ENCODE peak calls at places on chromosomes 3 and 15, in nine cellular contexts. One of them, this sample, is unnamed.

GRCh38 chr15:80419546-80419945 is 15.4 kb downstream of the ARNT2 start:
- DNase-seq in cardiac fibroblast: no peak
- DNase-seq in HTR-8/SVneo: no peak
- DNase-seq in fibroblast of lung: no peak
- DNase-seq in LoVo: no peak
- DNase-seq in K562: no peak
- DNase-seq in AG08395: no peak
- DNase-seq in activated T-cell treated with anti-CD3 and anti-CD28 coated beads, Interleukin-2, amount 50 U/mL, for 4 hours: no peak
- DNase-seq in activated CD4-positive, alpha-beta T cell treated with anti-CD3 and anti-CD28 coated beads for 24 hours: no peak
- DNase-seq in this sample: no peak

GRCh38 chr3:143358155-143358792 is 238.7 kb downstream of the CHST2 start:
- DNase-seq in activated T-cell treated with anti-CD3 and anti-CD28 coated beads, Interleukin-2, amount 50 U/mL, for 4 hours: no peak
- DNase-seq in fibroblast of lung: no peak
- DNase-seq in AG08395: no peak
- DNase-seq in cardiac fibroblast: no peak
- DNase-seq in HTR-8/SVneo: no peak
- DNase-seq in K562: no peak
- DNase-seq in LoVo: no peak
- DNase-seq in activated CD4-positive, alpha-beta T cell treated with anti-CD3 and anti-CD28 coated beads for 24 hours: no peak
- DNase-seq in this sample: no peak

GRCh38 chr3:170523248-170523647 is 62.6 kb downstream of the SLC7A14 start:
- DNase-seq in activated CD4-positive, alpha-beta T cell treated with anti-CD3 and anti-CD28 coated beads for 24 hours: no peak
- DNase-seq in HTR-8/SVneo: no peak
- DNase-seq in activated T-cell treated with anti-CD3 and anti-CD28 coated beads, Interleukin-2, amount 50 U/mL, for 4 hours: no peak
- DNase-seq in AG08395: peak; percentile 9
- DNase-seq in cardiac fibroblast: peak; percentile 52
- DNase-seq in fibroblast of lung: peak; percentile 34
- DNase-seq in LoVo: no peak
- DNase-seq in K562: no peak
- DNase-seq in this sample: peak; percentile 41

GRCh38 chr15:35843453-35843852 is 297.5 kb upstream of the DPH6 start:
- DNase-seq in cardiac fibroblast: no peak
- DNase-seq in fibroblast of lung: no peak
- DNase-seq in K562: no peak
- DNase-seq in activated T-cell treated with anti-CD3 and anti-CD28 coated beads, Interleukin-2, amount 50 U/mL, for 4 hours: no peak
- DNase-seq in activated CD4-positive, alpha-beta T cell treated with anti-CD3 and anti-CD28 coated beads for 24 hours: no peak
- DNase-seq in HTR-8/SVneo: no peak
- DNase-seq in LoVo: no peak
- DNase-seq in AG08395: no peak
- DNase-seq in this sample: no peak

GRCh38 chr15:84908564-84908963 is 24.1 kb downstream of the SLC28A1 start:
- DNase-seq in HTR-8/SVneo: no peak
- DNase-seq in AG08395: no peak
- DNase-seq in K562: no peak
- DNase-seq in activated CD4-positive, alpha-beta T cell treated with anti-CD3 and anti-CD28 coated beads for 24 hours: no peak
- DNase-seq in cardiac fibroblast: no peak
- DNase-seq in LoVo: no peak
- DNase-seq in activated T-cell treated with anti-CD3 and anti-CD28 coated beads, Interleukin-2, amount 50 U/mL, for 4 hours: no peak
- DNase-seq in fibroblast of lung: no peak
- DNase-seq in this sample: no peak

GRCh38 chr3:28053759-28054158 is 187.7 kb upstream of the CMC1 start:
- DNase-seq in activated T-cell treated with anti-CD3 and anti-CD28 coated beads, Interleukin-2, amount 50 U/mL, for 4 hours: no peak
- DNase-seq in cardiac fibroblast: peak; percentile 89
- DNase-seq in LoVo: peak; percentile 55
- DNase-seq in K562: no peak
- DNase-seq in AG08395: peak; percentile 75
- DNase-seq in fibroblast of lung: peak; percentile 25
- DNase-seq in activated CD4-positive, alpha-beta T cell treated with anti-CD3 and anti-CD28 coated beads for 24 hours: no peak
- DNase-seq in HTR-8/SVneo: no peak
- DNase-seq in this sample: peak; percentile 28

GRCh38 chr3:131350506-131350905 is 31.1 kb upstream of the NUDT16 start:
- DNase-seq in fibroblast of lung: no peak
- DNase-seq in LoVo: no peak
- DNase-seq in activated T-cell treated with anti-CD3 and anti-CD28 coated beads, Interleukin-2, amount 50 U/mL, for 4 hours: no peak
- DNase-seq in K562: no peak
- DNase-seq in AG08395: no peak
- DNase-seq in cardiac fibroblast: peak; percentile 60
- DNase-seq in HTR-8/SVneo: no peak
- DNase-seq in activated CD4-positive, alpha-beta T cell treated with anti-CD3 and anti-CD28 coated beads for 24 hours: no peak
- DNase-seq in this sample: peak; percentile 26

GRCh38 chr3:71968491-71968890 is 183.5 kb upstream of the PROK2 start:
- DNase-seq in activated T-cell treated with anti-CD3 and anti-CD28 coated beads, Interleukin-2, amount 50 U/mL, for 4 hours: no peak
- DNase-seq in HTR-8/SVneo: no peak
- DNase-seq in LoVo: no peak
- DNase-seq in cardiac fibroblast: no peak
- DNase-seq in activated CD4-positive, alpha-beta T cell treated with anti-CD3 and anti-CD28 coated beads for 24 hours: no peak
- DNase-seq in AG08395: no peak
- DNase-seq in K562: no peak
- DNase-seq in fibroblast of lung: no peak
- DNase-seq in this sample: no peak

GRCh38 chr3:133643611-133644010 is 18.1 kb downstream of the TOPBP1 start:
- DNase-seq in AG08395: no peak
- DNase-seq in activated CD4-positive, alpha-beta T cell treated with anti-CD3 and anti-CD28 coated beads for 24 hours: no peak
- DNase-seq in LoVo: no peak
- DNase-seq in cardiac fibroblast: peak; percentile 23
- DNase-seq in K562: no peak
- DNase-seq in HTR-8/SVneo: no peak
- DNase-seq in activated T-cell treated with anti-CD3 and anti-CD28 coated beads, Interleukin-2, amount 50 U/mL, for 4 hours: no peak
- DNase-seq in fibroblast of lung: no peak
- DNase-seq in this sample: no peak

GRCh38 chr3:124837730-124838186 is 49.4 kb downstream of the ITGB5 start:
- DNase-seq in HTR-8/SVneo: no peak
- DNase-seq in LoVo: no peak
- DNase-seq in K562: peak; percentile 36
- DNase-seq in activated CD4-positive, alpha-beta T cell treated with anti-CD3 and anti-CD28 coated beads for 24 hours: no peak
- DNase-seq in cardiac fibroblast: peak; percentile 75
- DNase-seq in fibroblast of lung: peak; percentile 92
- DNase-seq in activated T-cell treated with anti-CD3 and anti-CD28 coated beads, Interleukin-2, amount 50 U/mL, for 4 hours: no peak
- DNase-seq in AG08395: peak; percentile 66
- DNase-seq in this sample: no peak

GRCh38 chr15:86263235-86263634 is 183.6 kb downstream of the AGBL1 start:
- DNase-seq in activated T-cell treated with anti-CD3 and anti-CD28 coated beads, Interleukin-2, amount 50 U/mL, for 4 hours: no peak
- DNase-seq in K562: no peak
- DNase-seq in cardiac fibroblast: no peak
- DNase-seq in activated CD4-positive, alpha-beta T cell treated with anti-CD3 and anti-CD28 coated beads for 24 hours: no peak
- DNase-seq in fibroblast of lung: no peak
- DNase-seq in AG08395: no peak
- DNase-seq in HTR-8/SVneo: no peak
- DNase-seq in LoVo: no peak
- DNase-seq in this sample: no peak

GRCh38 chr3:32844322-32844654 is 26.5 kb downstream of the TRIM71 start:
- DNase-seq in AG08395: no peak
- DNase-seq in activated CD4-positive, alpha-beta T cell treated with anti-CD3 and anti-CD28 coated beads for 24 hours: no peak
- DNase-seq in activated T-cell treated with anti-CD3 and anti-CD28 coated beads, Interleukin-2, amount 50 U/mL, for 4 hours: no peak
- DNase-seq in fibroblast of lung: no peak
- DNase-seq in LoVo: no peak
- DNase-seq in K562: no peak
- DNase-seq in HTR-8/SVneo: no peak
- DNase-seq in cardiac fibroblast: no peak
- DNase-seq in this sample: no peak

GRCh38 chr3:106969596-106969995 is 407.6 kb upstream of the CCDC54 start:
- DNase-seq in LoVo: no peak
- DNase-seq in cardiac fibroblast: no peak
- DNase-seq in K562: no peak
- DNase-seq in HTR-8/SVneo: no peak
- DNase-seq in fibroblast of lung: no peak
- DNase-seq in activated T-cell treated with anti-CD3 and anti-CD28 coated beads, Interleukin-2, amount 50 U/mL, for 4 hours: no peak
- DNase-seq in AG08395: no peak
- DNase-seq in activated CD4-positive, alpha-beta T cell treated with anti-CD3 and anti-CD28 coated beads for 24 hours: no peak
- DNase-seq in this sample: no peak

GRCh38 chr3:23019596-23020300 is 183.4 kb upstream of the UBE2E2 start:
- DNase-seq in activated T-cell treated with anti-CD3 and anti-CD28 coated beads, Interleukin-2, amount 50 U/mL, for 4 hours: no peak
- DNase-seq in HTR-8/SVneo: no peak
- DNase-seq in K562: no peak
- DNase-seq in cardiac fibroblast: no peak
- DNase-seq in activated CD4-positive, alpha-beta T cell treated with anti-CD3 and anti-CD28 coated beads for 24 hours: no peak
- DNase-seq in LoVo: no peak
- DNase-seq in AG08395: no peak
- DNase-seq in fibroblast of lung: no peak
- DNase-seq in this sample: no peak

GRCh38 chr15:73716417-73716816 is 32.2 kb downstream of the CD276 start:
- DNase-seq in HTR-8/SVneo: no peak
- DNase-seq in activated CD4-positive, alpha-beta T cell treated with anti-CD3 and anti-CD28 coated beads for 24 hours: no peak
- DNase-seq in AG08395: no peak
- DNase-seq in activated T-cell treated with anti-CD3 and anti-CD28 coated beads, Interleukin-2, amount 50 U/mL, for 4 hours: no peak
- DNase-seq in cardiac fibroblast: no peak
- DNase-seq in fibroblast of lung: no peak
- DNase-seq in LoVo: no peak
- DNase-seq in K562: no peak
- DNase-seq in this sample: no peak

GRCh38 chr3:162721736-162722135 is 1225.1 kb downstream of the OTOL1 start:
- DNase-seq in activated T-cell treated with anti-CD3 and anti-CD28 coated beads, Interleukin-2, amount 50 U/mL, for 4 hours: no peak
- DNase-seq in LoVo: no peak
- DNase-seq in AG08395: no peak
- DNase-seq in cardiac fibroblast: peak; percentile 10
- DNase-seq in HTR-8/SVneo: no peak
- DNase-seq in K562: no peak
- DNase-seq in activated CD4-positive, alpha-beta T cell treated with anti-CD3 and anti-CD28 coated beads for 24 hours: no peak
- DNase-seq in fibroblast of lung: no peak
- DNase-seq in this sample: no peak

GRCh38 chr15:42919794-42920280 is 741 bp downstream of the TTBK2 start:
- DNase-seq in AG08395: peak; percentile 27
- DNase-seq in cardiac fibroblast: peak; percentile 50
- DNase-seq in HTR-8/SVneo: no peak
- DNase-seq in K562: peak; percentile 22
- DNase-seq in fibroblast of lung: peak; percentile 23
- DNase-seq in LoVo: peak; percentile 23
- DNase-seq in activated T-cell treated with anti-CD3 and anti-CD28 coated beads, Interleukin-2, amount 50 U/mL, for 4 hours: peak; percentile 5
- DNase-seq in activated CD4-positive, alpha-beta T cell treated with anti-CD3 and anti-CD28 coated beads for 24 hours: no peak
- DNase-seq in this sample: no peak

GRCh38 chr3:194136519-194137313 is 768 bp downstream of the HES1 start:
- DNase-seq in K562: no peak
- DNase-seq in AG08395: peak; percentile 42
- DNase-seq in fibroblast of lung: peak; percentile 63
- DNase-seq in HTR-8/SVneo: peak; percentile 19
- DNase-seq in cardiac fibroblast: peak; percentile 87
- DNase-seq in activated CD4-positive, alpha-beta T cell treated with anti-CD3 and anti-CD28 coated beads for 24 hours: no peak
- DNase-seq in LoVo: peak; percentile 37
- DNase-seq in activated T-cell treated with anti-CD3 and anti-CD28 coated beads, Interleukin-2, amount 50 U/mL, for 4 hours: peak; percentile 14
- DNase-seq in this sample: no peak

GRCh38 chr3:127694467-127695215 is 21.9 kb downstream of the ABTB1 start:
- DNase-seq in fibroblast of lung: no peak
- DNase-seq in K562: no peak
- DNase-seq in activated T-cell treated with anti-CD3 and anti-CD28 coated beads, Interleukin-2, amount 50 U/mL, for 4 hours: peak; percentile 33
- DNase-seq in cardiac fibroblast: no peak
- DNase-seq in LoVo: peak; percentile 34
- DNase-seq in AG08395: no peak
- DNase-seq in activated CD4-positive, alpha-beta T cell treated with anti-CD3 and anti-CD28 coated beads for 24 hours: no peak
- DNase-seq in HTR-8/SVneo: no peak
- DNase-seq in this sample: no peak

This sample was measured in skeletal muscle cell.